ENCODE peak calls at places on chromosome 14, in eight cellular contexts. E, N, X, W, D, R, F and O are unnamed samples.
A peak's percentile ranks its signal among the peaks of the same experiment; 100 is the strongest.

GRCh38 chr14:69316449-69317391 is 56.8 kb downstream of the GALNT16 start:
- DNase-seq in E (no peak), N (no peak), X (peak; percentile 49), W (no peak), D (no peak), R (no peak), F (no peak), O (no peak)

GRCh38 chr14:95442633-95443021 is 73.8 kb downstream of the SYNE3 start:
- DNase-seq in E (peak; percentile 59), N (peak; percentile 58), X (peak; percentile 91), W (peak; percentile 65), D (peak; percentile 52), R (peak; percentile 74), F (peak; percentile 78), O (peak; percentile 81)

GRCh38 chr14:70804556-70805162 is 4.7 kb downstream of the MAP3K9 start:
- DNase-seq in E (no peak), N (no peak), X (peak; percentile 33), W (no peak), D (no peak), R (no peak), F (no peak), O (no peak)

GRCh38 chr14:103581954-103582703 is 19.4 kb downstream of the COA8 start:
- DNase-seq in E (no peak), N (no peak), X (no peak), W (no peak), D (no peak), R (no peak), F (no peak), O (no peak)

GRCh38 chr14:96532632-96533031 is 30.4 kb downstream of the PAPOLA start:
- DNase-seq in E (no peak), N (no peak), X (no peak), W (no peak), D (no peak), R (no peak), F (no peak), O (no peak)

GRCh38 chr14:104563742-104564615 is 15.6 kb upstream of the C14orf180 start:
- DNase-seq in E (peak; percentile 41), N (peak; percentile 39), X (peak; percentile 99), W (peak; percentile 58), D (peak; percentile 61), R (peak; percentile 85), F (peak; percentile 50), O (no peak)

GRCh38 chr14:24895243-24895583 is 154.7 kb downstream of the STXBP6 start:
- DNase-seq in E (no peak), N (no peak), X (no peak), W (no peak), D (no peak), R (no peak), F (no peak), O (no peak)

GRCh38 chr14:91509083-91509877 is 830 bp downstream of the PPP4R3A start:
- DNase-seq in E (no peak), N (no peak), X (peak; percentile 48), W (peak; percentile 29), D (peak; percentile 17), R (peak; percentile 18), F (peak; percentile 46), O (no peak)

GRCh38 chr14:104895786-104896642 is 28.7 kb upstream of the PLD4 start:
- DNase-seq in E (no peak), N (no peak), X (peak; percentile 15), W (no peak), D (no peak), R (no peak), F (no peak), O (peak; percentile 55)

GRCh38 chr14:100187247-100187833 is 27.9 kb upstream of the DEGS2 start:
- DNase-seq in E (no peak), N (no peak), X (no peak), W (no peak), D (no peak), R (no peak), F (no peak), O (no peak)

GRCh38 chr14:104445832-104446381 is 133.7 kb upstream of the C14orf180 start:
- DNase-seq in E (no peak), N (no peak), X (no peak), W (no peak), D (no peak), R (no peak), F (no peak), O (no peak)

GRCh38 chr14:68623307-68623706 is 169.6 kb downstream of the ZFP36L1 start:
- DNase-seq in E (no peak), N (no peak), X (no peak), W (no peak), D (no peak), R (no peak), F (no peak), O (no peak)

GRCh38 chr14:102774391-102775153 is 2.7 kb upstream of the TRAF3 start:
- DNase-seq in E (peak; percentile 75), N (peak; percentile 31), X (peak; percentile 71), W (peak; percentile 62), D (peak; percentile 57), R (peak; percentile 53), F (peak; percentile 76), O (peak; percentile 50)

GRCh38 chr14:64806202-64806861 is 73.4 kb downstream of the SPTB start:
- DNase-seq in E (no peak), N (no peak), X (no peak), W (no peak), D (no peak), R (no peak), F (no peak), O (no peak)